ENCODE peak calls at places on chromosomes 3 and 15, in nine cellular contexts. One of them, this sample, is unnamed.

GRCh38 chr3:8519156-8519555 is 17.5 kb downstream of the LMCD1 start:
- DNase-seq in cortex of kidney: no peak
- DNase-seq in naive thymus-derived CD8-positive, alpha-beta T cell: no peak
- DNase-seq in stimulated activated CD8-positive, alpha-beta memory T cell treated with anti-CD3 and anti-CD28 coated beads, Interleukin-15, amount 100 ng/mL, for 24 hours: no peak
- DNase-seq in progenitor cell of endocrine pancreas: no peak
- DNase-seq in NCI-H748 treated with DMSO at 0.1 percent for 48 hours: no peak
- DNase-seq in neural crest cell: no peak
- DNase-seq in left ventricle myocardium inferior: no peak
- DNase-seq in NCI-H1694 treated with DMSO at 0.1 percent for 48 hours: no peak
- DNase-seq in this sample: peak; percentile 20

GRCh38 chr3:61926913-61927312 is 365.5 kb downstream of the PTPRG start:
- DNase-seq in cortex of kidney: no peak
- DNase-seq in naive thymus-derived CD8-positive, alpha-beta T cell: no peak
- DNase-seq in stimulated activated CD8-positive, alpha-beta memory T cell treated with anti-CD3 and anti-CD28 coated beads, Interleukin-15, amount 100 ng/mL, for 24 hours: no peak
- DNase-seq in progenitor cell of endocrine pancreas: no peak
- DNase-seq in NCI-H748 treated with DMSO at 0.1 percent for 48 hours: no peak
- DNase-seq in neural crest cell: no peak
- DNase-seq in left ventricle myocardium inferior: no peak
- DNase-seq in NCI-H1694 treated with DMSO at 0.1 percent for 48 hours: no peak
- DNase-seq in this sample: no peak

GRCh38 chr3:156811092-156811862 is 14.9 kb upstream of the LEKR1 start:
- DNase-seq in cortex of kidney: no peak
- DNase-seq in naive thymus-derived CD8-positive, alpha-beta T cell: no peak
- DNase-seq in stimulated activated CD8-positive, alpha-beta memory T cell treated with anti-CD3 and anti-CD28 coated beads, Interleukin-15, amount 100 ng/mL, for 24 hours: no peak
- DNase-seq in progenitor cell of endocrine pancreas: no peak
- DNase-seq in NCI-H748 treated with DMSO at 0.1 percent for 48 hours: no peak
- DNase-seq in neural crest cell: no peak
- DNase-seq in left ventricle myocardium inferior: no peak
- DNase-seq in NCI-H1694 treated with DMSO at 0.1 percent for 48 hours: no peak
- DNase-seq in this sample: no peak

GRCh38 chr15:69271217-69271616 is 27.5 kb upstream of the PAQR5 start:
- DNase-seq in cortex of kidney: no peak
- DNase-seq in naive thymus-derived CD8-positive, alpha-beta T cell: no peak
- DNase-seq in stimulated activated CD8-positive, alpha-beta memory T cell treated with anti-CD3 and anti-CD28 coated beads, Interleukin-15, amount 100 ng/mL, for 24 hours: no peak
- DNase-seq in progenitor cell of endocrine pancreas: no peak
- DNase-seq in NCI-H748 treated with DMSO at 0.1 percent for 48 hours: no peak
- DNase-seq in neural crest cell: no peak
- DNase-seq in left ventricle myocardium inferior: no peak
- DNase-seq in NCI-H1694 treated with DMSO at 0.1 percent for 48 hours: no peak
- DNase-seq in this sample: no peak

GRCh38 chr3:42688487-42689420 is 3.4 kb downstream of the KLHL40 start:
- DNase-seq in cortex of kidney: no peak
- DNase-seq in naive thymus-derived CD8-positive, alpha-beta T cell: no peak
- DNase-seq in stimulated activated CD8-positive, alpha-beta memory T cell treated with anti-CD3 and anti-CD28 coated beads, Interleukin-15, amount 100 ng/mL, for 24 hours: no peak
- DNase-seq in progenitor cell of endocrine pancreas: no peak
- DNase-seq in NCI-H748 treated with DMSO at 0.1 percent for 48 hours: no peak
- DNase-seq in neural crest cell: no peak
- DNase-seq in left ventricle myocardium inferior: peak; percentile 8
- DNase-seq in NCI-H1694 treated with DMSO at 0.1 percent for 48 hours: no peak
- DNase-seq in this sample: no peak

GRCh38 chr15:77614251-77614806 is 18.4 kb downstream of the LINGO1 start:
- DNase-seq in cortex of kidney: no peak
- DNase-seq in naive thymus-derived CD8-positive, alpha-beta T cell: no peak
- DNase-seq in stimulated activated CD8-positive, alpha-beta memory T cell treated with anti-CD3 and anti-CD28 coated beads, Interleukin-15, amount 100 ng/mL, for 24 hours: no peak
- DNase-seq in progenitor cell of endocrine pancreas: no peak
- DNase-seq in NCI-H748 treated with DMSO at 0.1 percent for 48 hours: no peak
- DNase-seq in neural crest cell: no peak
- DNase-seq in left ventricle myocardium inferior: no peak
- DNase-seq in NCI-H1694 treated with DMSO at 0.1 percent for 48 hours: no peak
- DNase-seq in this sample: no peak

GRCh38 chr3:82030932-82031331 is 269.5 kb upstream of the GBE1 start:
- DNase-seq in cortex of kidney: no peak
- DNase-seq in naive thymus-derived CD8-positive, alpha-beta T cell: no peak
- DNase-seq in stimulated activated CD8-positive, alpha-beta memory T cell treated with anti-CD3 and anti-CD28 coated beads, Interleukin-15, amount 100 ng/mL, for 24 hours: no peak
- DNase-seq in progenitor cell of endocrine pancreas: no peak
- DNase-seq in NCI-H748 treated with DMSO at 0.1 percent for 48 hours: no peak
- DNase-seq in neural crest cell: no peak
- DNase-seq in left ventricle myocardium inferior: no peak
- DNase-seq in NCI-H1694 treated with DMSO at 0.1 percent for 48 hours: no peak
- DNase-seq in this sample: no peak

GRCh38 chr3:28791713-28792255 is 443.2 kb upstream of the AZI2 start:
- DNase-seq in cortex of kidney: no peak
- DNase-seq in naive thymus-derived CD8-positive, alpha-beta T cell: no peak
- DNase-seq in stimulated activated CD8-positive, alpha-beta memory T cell treated with anti-CD3 and anti-CD28 coated beads, Interleukin-15, amount 100 ng/mL, for 24 hours: no peak
- DNase-seq in progenitor cell of endocrine pancreas: no peak
- DNase-seq in NCI-H748 treated with DMSO at 0.1 percent for 48 hours: peak; percentile 46
- DNase-seq in neural crest cell: no peak
- DNase-seq in left ventricle myocardium inferior: no peak
- DNase-seq in NCI-H1694 treated with DMSO at 0.1 percent for 48 hours: no peak
- DNase-seq in this sample: no peak

GRCh38 chr3:127425505-127426443 is 137.9 kb upstream of the PRR20G start:
- DNase-seq in cortex of kidney: no peak
- DNase-seq in naive thymus-derived CD8-positive, alpha-beta T cell: no peak
- DNase-seq in stimulated activated CD8-positive, alpha-beta memory T cell treated with anti-CD3 and anti-CD28 coated beads, Interleukin-15, amount 100 ng/mL, for 24 hours: no peak
- DNase-seq in progenitor cell of endocrine pancreas: no peak
- DNase-seq in NCI-H748 treated with DMSO at 0.1 percent for 48 hours: no peak
- DNase-seq in neural crest cell: no peak
- DNase-seq in left ventricle myocardium inferior: no peak
- DNase-seq in NCI-H1694 treated with DMSO at 0.1 percent for 48 hours: no peak
- DNase-seq in this sample: no peak

GRCh38 chr3:139518296-139518695 is 21.2 kb downstream of the RBP1 start:
- DNase-seq in cortex of kidney: no peak
- DNase-seq in naive thymus-derived CD8-positive, alpha-beta T cell: no peak
- DNase-seq in stimulated activated CD8-positive, alpha-beta memory T cell treated with anti-CD3 and anti-CD28 coated beads, Interleukin-15, amount 100 ng/mL, for 24 hours: no peak
- DNase-seq in progenitor cell of endocrine pancreas: no peak
- DNase-seq in NCI-H748 treated with DMSO at 0.1 percent for 48 hours: no peak
- DNase-seq in neural crest cell: no peak
- DNase-seq in left ventricle myocardium inferior: no peak
- DNase-seq in NCI-H1694 treated with DMSO at 0.1 percent for 48 hours: no peak
- DNase-seq in this sample: no peak

GRCh38 chr3:123817413-123817812 is 66.7 kb downstream of the MYLK start:
- DNase-seq in cortex of kidney: no peak
- DNase-seq in naive thymus-derived CD8-positive, alpha-beta T cell: no peak
- DNase-seq in stimulated activated CD8-positive, alpha-beta memory T cell treated with anti-CD3 and anti-CD28 coated beads, Interleukin-15, amount 100 ng/mL, for 24 hours: no peak
- DNase-seq in progenitor cell of endocrine pancreas: no peak
- DNase-seq in NCI-H748 treated with DMSO at 0.1 percent for 48 hours: no peak
- DNase-seq in neural crest cell: no peak
- DNase-seq in left ventricle myocardium inferior: no peak
- DNase-seq in NCI-H1694 treated with DMSO at 0.1 percent for 48 hours: no peak
- DNase-seq in this sample: no peak

GRCh38 chr3:130971208-130971607 is 55.4 kb downstream of the ASTE1 start:
- DNase-seq in cortex of kidney: no peak
- DNase-seq in naive thymus-derived CD8-positive, alpha-beta T cell: no peak
- DNase-seq in stimulated activated CD8-positive, alpha-beta memory T cell treated with anti-CD3 and anti-CD28 coated beads, Interleukin-15, amount 100 ng/mL, for 24 hours: no peak
- DNase-seq in progenitor cell of endocrine pancreas: no peak
- DNase-seq in NCI-H748 treated with DMSO at 0.1 percent for 48 hours: no peak
- DNase-seq in neural crest cell: no peak
- DNase-seq in left ventricle myocardium inferior: no peak
- DNase-seq in NCI-H1694 treated with DMSO at 0.1 percent for 48 hours: no peak
- DNase-seq in this sample: no peak

This sample was measured in DMS 273 treated with DMSO at 0.1 percent for 48 hours.